ENCODE peak calls at places on chromosomes 11 and 22, in four cellular contexts. One of them, this sample, is unnamed.

GRCh38 chr11:71447791-71448256 is 369 bp downstream of the DHCR7 start:
- DNase-seq in dorsolateral prefrontal cortex: peak
- DNase-seq in right lobe of liver: no peak
- DNase-seq in endothelial cell: peak
- DNase-seq in this sample: no peak

GRCh38 chr22:37792494-37792893 is 15.2 kb upstream of the GCAT start:
- DNase-seq in endothelial cell: no peak
- DNase-seq in right lobe of liver: no peak
- DNase-seq in dorsolateral prefrontal cortex: no peak
- DNase-seq in this sample: no peak

GRCh38 chr22:25908212-25908611 is 166.2 kb downstream of the MYO18B start:
- DNase-seq in endothelial cell: no peak
- DNase-seq in right lobe of liver: no peak
- DNase-seq in dorsolateral prefrontal cortex: no peak
- DNase-seq in this sample: peak

GRCh38 chr11:132490976-132491375 is 1041.3 kb downstream of the OPCML start:
- DNase-seq in endothelial cell: no peak
- DNase-seq in right lobe of liver: no peak
- DNase-seq in dorsolateral prefrontal cortex: no peak
- DNase-seq in this sample: no peak

GRCh38 chr11:45931739-45932138 is 9.3 kb downstream of the LARGE2 start:
- DNase-seq in right lobe of liver: no peak
- DNase-seq in dorsolateral prefrontal cortex: no peak
- DNase-seq in endothelial cell: no peak
- DNase-seq in this sample: peak

GRCh38 chr11:44960200-44960845 is 9.6 kb upstream of the TP53I11 start:
- DNase-seq in dorsolateral prefrontal cortex: no peak
- DNase-seq in endothelial cell: no peak
- DNase-seq in right lobe of liver: no peak
- DNase-seq in this sample: no peak

GRCh38 chr11:105229257-105229656 is 89.7 kb upstream of the CARD18 start:
- DNase-seq in dorsolateral prefrontal cortex: no peak
- DNase-seq in endothelial cell: no peak
- DNase-seq in right lobe of liver: no peak
- DNase-seq in this sample: no peak

GRCh38 chr22:47446821-47447810 is 684.7 kb downstream of the TBC1D22A start:
- DNase-seq in dorsolateral prefrontal cortex: no peak
- DNase-seq in endothelial cell: no peak
- DNase-seq in right lobe of liver: no peak
- DNase-seq in this sample: peak

GRCh38 chr11:10329935-10330334 is 25.1 kb downstream of the ADM start:
- DNase-seq in dorsolateral prefrontal cortex: no peak
- DNase-seq in endothelial cell: no peak
- DNase-seq in right lobe of liver: no peak
- DNase-seq in this sample: no peak

GRCh38 chr11:87604350-87604749 is 566.6 kb downstream of the TMEM135 start:
- DNase-seq in endothelial cell: no peak
- DNase-seq in dorsolateral prefrontal cortex: no peak
- DNase-seq in right lobe of liver: no peak
- DNase-seq in this sample: no peak

GRCh38 chr11:94657629-94658028 is 90.5 kb downstream of the PIWIL4 start:
- DNase-seq in right lobe of liver: no peak
- DNase-seq in endothelial cell: no peak
- DNase-seq in dorsolateral prefrontal cortex: no peak
- DNase-seq in this sample: no peak

GRCh38 chr11:82831364-82831763 is 68.9 kb downstream of the PRCP start:
- DNase-seq in endothelial cell: no peak
- DNase-seq in right lobe of liver: no peak
- DNase-seq in dorsolateral prefrontal cortex: no peak
- DNase-seq in this sample: no peak

GRCh38 chr22:39622881-39623367 is 52.4 kb downstream of the CACNA1I start:
- DNase-seq in endothelial cell: peak
- DNase-seq in dorsolateral prefrontal cortex: no peak
- DNase-seq in right lobe of liver: no peak
- DNase-seq in this sample: no peak

GRCh38 chr22:20111045-20111688 is 4.7 kb upstream of the RANBP1 start:
- DNase-seq in endothelial cell: no peak
- DNase-seq in right lobe of liver: peak
- DNase-seq in dorsolateral prefrontal cortex: no peak
- DNase-seq in this sample: no peak

GRCh38 chr22:46794067-46794466 is 31.6 kb downstream of the TBC1D22A start:
- DNase-seq in dorsolateral prefrontal cortex: no peak
- DNase-seq in right lobe of liver: peak
- DNase-seq in endothelial cell: no peak
- DNase-seq in this sample: no peak

GRCh38 chr11:65078151-65078550 is 5.7 kb downstream of the CDCA5 start:
- DNase-seq in right lobe of liver: no peak
- DNase-seq in dorsolateral prefrontal cortex: no peak
- DNase-seq in endothelial cell: peak
- DNase-seq in this sample: no peak

GRCh38 chr11:57668467-57668890 is 565 bp downstream of the ZDHHC5 start:
- DNase-seq in right lobe of liver: no peak
- DNase-seq in dorsolateral prefrontal cortex: no peak
- DNase-seq in endothelial cell: no peak
- DNase-seq in this sample: no peak

GRCh38 chr22:44782286-44782830 is 30.0 kb downstream of the ARHGAP8 start:
- DNase-seq in right lobe of liver: no peak
- DNase-seq in dorsolateral prefrontal cortex: no peak
- DNase-seq in endothelial cell: no peak
- DNase-seq in this sample: no peak

GRCh38 chr11:120525285-120526085 is 13.9 kb downstream of the GRIK4 start:
- DNase-seq in dorsolateral prefrontal cortex: no peak
- DNase-seq in right lobe of liver: peak
- DNase-seq in endothelial cell: no peak
- DNase-seq in this sample: no peak

GRCh38 chr11:111081021-111081511 is 164.5 kb upstream of the POU2AF2 start:
- DNase-seq in right lobe of liver: no peak
- DNase-seq in dorsolateral prefrontal cortex: no peak
- DNase-seq in endothelial cell: no peak
- DNase-seq in this sample: no peak

GRCh38 chr11:16769386-16769785 is 30.9 kb downstream of the C11orf58 start:
- DNase-seq in right lobe of liver: no peak
- DNase-seq in endothelial cell: no peak
- DNase-seq in dorsolateral prefrontal cortex: no peak
- DNase-seq in this sample: no peak
- TF ChIP-seq CTCF in right lobe of liver: no peak
- TF ChIP-seq CTCF in endothelial cell: no peak
- TF ChIP-seq CTCF in dorsolateral prefrontal cortex: no peak
- TF ChIP-seq CTCF in this sample: no peak

GRCh38 chr11:63589000-63589399 is 25.2 kb downstream of the PLAAT3 start:
- DNase-seq in right lobe of liver: no peak
- DNase-seq in endothelial cell: no peak
- DNase-seq in dorsolateral prefrontal cortex: no peak
- DNase-seq in this sample: no peak
- TF ChIP-seq CTCF in right lobe of liver: no peak
- TF ChIP-seq CTCF in endothelial cell: no peak
- TF ChIP-seq CTCF in dorsolateral prefrontal cortex: no peak
- TF ChIP-seq CTCF in this sample: no peak

GRCh38 chr11:12083380-12083779 is 27.0 kb upstream of the MICAL2 start:
- DNase-seq in endothelial cell: no peak
- DNase-seq in dorsolateral prefrontal cortex: no peak
- DNase-seq in right lobe of liver: no peak
- DNase-seq in this sample: no peak
- TF ChIP-seq CTCF in endothelial cell: no peak
- TF ChIP-seq CTCF in dorsolateral prefrontal cortex: no peak
- TF ChIP-seq CTCF in right lobe of liver: no peak
- TF ChIP-seq CTCF in this sample: peak

GRCh38 chr11:41917900-41918299 is 458.4 kb upstream of the LRRC4C start:
- DNase-seq in dorsolateral prefrontal cortex: no peak
- DNase-seq in right lobe of liver: no peak
- DNase-seq in endothelial cell: no peak
- DNase-seq in this sample: no peak
- TF ChIP-seq CTCF in dorsolateral prefrontal cortex: no peak
- TF ChIP-seq CTCF in right lobe of liver: no peak
- TF ChIP-seq CTCF in endothelial cell: no peak
- TF ChIP-seq CTCF in this sample: no peak

GRCh38 chr22:41501209-41501608 is 32.3 kb downstream of the ACO2 start:
- DNase-seq in endothelial cell: no peak
- DNase-seq in right lobe of liver: no peak
- DNase-seq in dorsolateral prefrontal cortex: no peak
- DNase-seq in this sample: no peak
- TF ChIP-seq CTCF in endothelial cell: no peak
- TF ChIP-seq CTCF in right lobe of liver: peak
- TF ChIP-seq CTCF in dorsolateral prefrontal cortex: peak
- TF ChIP-seq CTCF in this sample: peak

This sample was measured in osteocyte.